ENCODE peak calls at places on chromosomes 6 and 20, in four cellular contexts. O, W, U and J are unnamed samples.

GRCh38 chr20:32609993-32610896 is 25.1 kb upstream of the NOL4L start:
- DNase-seq in U (no peak), W (no peak), O (no peak), J (no peak)

GRCh38 chr6:131062245-131063027 is 609 bp downstream of the EPB41L2 start:
- DNase-seq in W (no peak), O (no peak), U (no peak), J (no peak)

GRCh38 chr6:22821664-22822320 is 252.4 kb downstream of the HDGFL1 start:
- DNase-seq in U (no peak), W (no peak), O (no peak), J (no peak)

GRCh38 chr6:138011413-138011812 is 95.8 kb downstream of the PERP start:
- DNase-seq in W (no peak), U (no peak), O (no peak), J (no peak)

GRCh38 chr20:22770240-22770800 is 185.9 kb upstream of the FOXA2 start:
- DNase-seq in W (peak; percentile 47), O (no peak), U (no peak), J (no peak)

GRCh38 chr20:32581839-32582658 is 3.1 kb downstream of the NOL4L start:
- DNase-seq in U (no peak), O (no peak), W (no peak), J (no peak)

GRCh38 chr6:140441256-140441655 is 1066.8 kb upstream of the CITED2 start:
- DNase-seq in O (no peak), U (no peak), W (peak; percentile 63), J (no peak)

GRCh38 chr6:128069180-128069579 is 168.3 kb upstream of the THEMIS start:
- DNase-seq in U (no peak), O (peak; percentile 27), W (no peak), J (no peak)

GRCh38 chr20:63692436-63693078 is 3.9 kb upstream of the TNFRSF6B start:
- DNase-seq in U (no peak), O (no peak), W (no peak), J (no peak)

GRCh38 chr6:105893741-105894140 is 192.4 kb upstream of the PRDM1 start:
- DNase-seq in O (no peak), U (no peak), W (no peak), J (no peak)

GRCh38 chr20:6866741-6867140 is 99.3 kb downstream of the BMP2 start:
- DNase-seq in W (peak; percentile 81), O (no peak), U (no peak), J (no peak)

GRCh38 chr6:5995705-5996686 is 10.7 kb downstream of the NRN1 start:
- DNase-seq in W (no peak), O (no peak), U (no peak), J (no peak)

GRCh38 chr6:104486003-104486402 is 373.7 kb downstream of the HACE1 start:
- DNase-seq in U (no peak), W (no peak), O (no peak), J (no peak)